ENCODE peak calls at places on chromosomes 1 and 21, in eight cellular contexts. T, F, J, S, V, K, Y and O are unnamed samples.

GRCh38 chr1:202680586-202681352 is 29.5 kb downstream of the SYT2 start:
- DNase-seq in T (no peak), F (no peak), K (no peak), V (no peak), J (no peak), Y (no peak), S (no peak), O (no peak)

GRCh38 chr21:20353351-20353750 is 644.9 kb upstream of the NCAM2 start:
- DNase-seq in F (no peak), V (no peak), K (no peak), T (no peak), S (no peak), Y (no peak), J (no peak), O (no peak)

GRCh38 chr1:6245086-6245868 is 1.3 kb downstream of the HES3 start:
- DNase-seq in K (peak), F (peak), Y (peak), S (peak), V (peak), J (peak), T (peak), O (peak)

GRCh38 chr1:73839922-73840321 is 358.1 kb downstream of the LRRIQ3 start:
- DNase-seq in J (no peak), T (peak), Y (no peak), V (no peak), K (no peak), S (peak), F (no peak), O (peak)

GRCh38 chr1:36330940-36331339 is 7.5 kb upstream of the EVA1B start:
- DNase-seq in V (no peak), S (no peak), Y (no peak), F (no peak), K (no peak), T (no peak), J (no peak), O (no peak)

GRCh38 chr1:88646852-88647645 is 37.0 kb upstream of the PKN2 start:
- DNase-seq in S (no peak), K (no peak), V (no peak), T (no peak), Y (no peak), F (no peak), J (no peak), O (peak)

GRCh38 chr1:174405219-174405618 is 42.5 kb upstream of the GPR52 start:
- DNase-seq in K (no peak), T (no peak), Y (no peak), J (no peak), F (no peak), V (no peak), S (no peak), O (no peak)

GRCh38 chr1:171257207-171258052 is 9.1 kb downstream of the FMO1 start:
- DNase-seq in T (peak), F (no peak), Y (peak), S (peak), J (peak), K (peak), V (peak), O (peak)

GRCh38 chr1:203512830-203513578 is 19.1 kb downstream of the OPTC start:
- DNase-seq in Y (peak), K (no peak), S (peak), F (peak), T (peak), J (peak), V (peak), O (peak)

GRCh38 chr1:55584521-55585401 is 369.6 kb upstream of the USP24 start:
- DNase-seq in F (no peak), Y (no peak), V (peak), S (peak), J (no peak), T (peak), K (peak), O (peak)

GRCh38 chr1:227532019-227532619 is 31.2 kb upstream of the ZNF678 start:
- DNase-seq in F (no peak), V (no peak), J (no peak), Y (no peak), T (no peak), K (no peak), S (no peak), O (no peak)

GRCh38 chr21:15051652-15052554 is 12.9 kb downstream of the NRIP1 start:
- DNase-seq in K (no peak), F (no peak), T (no peak), Y (no peak), V (no peak), S (peak), J (no peak), O (peak)

GRCh38 chr1:185400057-185400456 is 83.0 kb upstream of the IVNS1ABP start:
- DNase-seq in F (peak), Y (no peak), T (peak), K (no peak), S (peak), V (no peak), J (no peak), O (peak)

GRCh38 chr1:21175670-21176581 is 771 bp downstream of the EIF4G3 start:
- DNase-seq in F (no peak), S (peak), J (peak), Y (peak), V (no peak), K (peak), T (no peak), O (peak)

GRCh38 chr1:85374160-85374559 is 90.8 kb downstream of the DDAH1 start:
- DNase-seq in T (peak), F (peak), Y (no peak), K (no peak), S (peak), V (peak), J (no peak), O (peak)

GRCh38 chr21:43775795-43776430 is at the start of gene CSTB:
- DNase-seq in J (peak), S (peak), F (no peak), V (peak), Y (peak), T (peak), K (peak), O (peak)

GRCh38 chr1:167720965-167721616 is 691 bp upstream of the MPZL1 start:
- DNase-seq in Y (peak), V (peak), F (no peak), S (peak), T (peak), K (peak), J (no peak), O (peak)

GRCh38 chr1:55369474-55369873 is 154.3 kb upstream of the USP24 start:
- DNase-seq in K (no peak), S (peak), T (peak), V (peak), F (no peak), J (no peak), Y (no peak), O (peak)

GRCh38 chr1:46512135-46512791 is 22.6 kb downstream of the DMBX1 start:
- DNase-seq in J (no peak), S (no peak), T (no peak), Y (no peak), V (no peak), F (no peak), K (no peak), O (no peak)

GRCh38 chr1:46510998-46511365 is 21.3 kb downstream of the DMBX1 start:
- DNase-seq in S (no peak), F (no peak), K (no peak), Y (no peak), T (no peak), V (no peak), J (no peak), O (no peak)

GRCh38 chr1:46515576-46515975 is 25.9 kb downstream of the DMBX1 start:
- DNase-seq in K (no peak), V (no peak), J (no peak), Y (no peak), S (no peak), T (no peak), F (no peak), O (no peak)

GRCh38 chr1:46512792-46513190 is 23.2 kb downstream of the DMBX1 start:
- DNase-seq in Y (no peak), J (no peak), K (no peak), T (no peak), F (no peak), V (no peak), S (no peak), O (no peak)

DNA sequence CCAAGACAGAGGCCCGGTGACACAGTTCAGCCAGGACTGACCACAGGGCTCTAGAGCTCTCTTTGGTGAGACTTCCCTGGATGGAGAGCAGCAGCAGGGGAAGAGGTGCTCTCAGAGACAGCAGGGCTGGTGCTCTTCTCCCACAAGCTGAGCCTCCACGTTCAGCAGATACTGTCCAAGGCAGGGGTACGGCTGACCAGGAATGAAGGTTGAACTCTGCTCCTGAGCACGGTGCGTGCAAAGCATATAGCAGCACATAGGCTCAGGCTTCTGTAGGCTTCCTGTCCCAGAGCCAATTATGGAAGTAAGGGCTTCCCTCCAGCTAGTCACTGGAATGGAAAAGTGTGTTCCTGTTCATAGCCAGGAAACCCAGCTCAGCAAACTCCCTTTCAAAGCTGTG is 23.9 kb downstream of the DMBX1 start:
- DNase-seq in T (no peak), F (no peak), S (no peak), J (no peak), K (no peak), V (no peak), Y (no peak), O (no peak)
- H3K4me3 ChIP-seq in T (no peak), F (no peak), S (no peak), J (no peak), K (no peak), V (no peak), Y (no peak), O (no peak)

GRCh38 chr1:65056234-65056633 is 89.9 kb upstream of the JAK1 start:
- DNase-seq in T (no peak), F (no peak), Y (no peak), S (no peak), J (no peak), V (no peak), K (no peak), O (no peak)

GRCh38 chr1:65062339-65062738 is 85.7 kb upstream of the AK4 start:
- DNase-seq in J (no peak), Y (no peak), V (no peak), S (no peak), F (no peak), K (no peak), T (no peak), O (no peak)

GRCh38 chr1:65063025-65063424 is 85.0 kb upstream of the AK4 start:
- DNase-seq in T (no peak), S (no peak), K (no peak), V (no peak), F (no peak), Y (no peak), J (no peak), O (no peak)

GRCh38 chr1:65056866-65057265 is 90.5 kb upstream of the JAK1 start:
- DNase-seq in K (no peak), J (no peak), F (no peak), V (no peak), Y (no peak), S (no peak), T (no peak), O (no peak)

DNA sequence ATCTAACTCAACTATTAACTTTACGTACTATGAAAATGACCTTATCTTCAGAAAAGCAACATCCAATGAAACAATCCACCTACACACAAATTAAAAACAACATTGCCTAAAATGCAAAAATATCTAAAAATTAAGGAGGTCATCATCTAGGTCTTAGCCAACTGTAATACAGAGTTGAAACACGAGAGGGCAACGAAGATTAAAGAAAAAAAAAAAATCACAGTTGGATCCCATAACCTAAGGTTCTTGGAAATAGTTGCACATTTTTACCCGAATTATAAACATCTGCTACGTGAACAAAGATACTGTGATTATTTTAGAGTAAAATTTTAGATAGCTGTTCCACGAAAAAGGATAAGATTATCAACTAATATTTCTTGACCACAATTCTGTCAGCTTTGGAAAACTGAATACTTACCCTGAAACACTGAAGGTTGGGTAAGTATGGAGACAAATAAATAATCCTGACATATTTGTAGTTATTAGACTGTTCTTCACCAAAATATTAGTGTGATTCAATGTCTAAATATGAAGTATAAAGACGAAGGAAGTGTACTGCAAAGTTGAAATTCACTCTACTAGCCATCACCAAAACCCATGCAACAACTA is 88.0 kb upstream of the AK4 start:
- DNase-seq in S (peak), F (no peak), K (peak), T (peak), Y (no peak), V (peak), J (no peak), O (peak)
- TF ChIP-seq CTCF in S (peak), F (peak), K (peak), T (peak), Y (peak), V (peak), J (peak), O (peak)

GRCh38 chr1:44049839-44050238 is 18.6 kb upstream of the SLC6A9 start:
- DNase-seq in T (peak), K (no peak), S (peak), Y (peak), V (peak), F (peak), J (peak), O (peak)

GRCh38 chr1:44047131-44047530 is 15.9 kb upstream of the SLC6A9 start:
- DNase-seq in F (no peak), S (no peak), T (no peak), V (no peak), K (no peak), Y (no peak), J (no peak), O (peak)

GRCh38 chr1:44048816-44049215 is 17.6 kb upstream of the SLC6A9 start:
- DNase-seq in Y (peak), J (no peak), T (no peak), K (no peak), V (no peak), F (no peak), S (peak), O (peak)

GRCh38 chr1:44053394-44053793 is 22.1 kb upstream of the SLC6A9 start:
- DNase-seq in F (no peak), J (no peak), K (no peak), V (no peak), S (no peak), Y (peak), T (no peak), O (no peak)

GRCh38 chr1:44050261-44050660 is 19.0 kb upstream of the SLC6A9 start:
- DNase-seq in T (no peak), Y (peak), J (no peak), V (no peak), F (no peak), K (no peak), S (peak), O (peak)
- H3K4me3 ChIP-seq in T (no peak), Y (no peak), J (no peak), V (no peak), F (no peak), K (no peak), S (no peak), O (no peak)

GRCh38 chr1:234495231-234495990 is 16.4 kb upstream of the TARBP1 start:
- DNase-seq in V (peak), K (no peak), J (no peak), T (peak), F (peak), Y (no peak), S (peak), O (peak)
- TF ChIP-seq CTCF in V (no peak), K (no peak), J (no peak), T (no peak), F (no peak), Y (no peak), S (no peak), O (no peak)

GRCh38 chr1:32701421-32701911 is 1.1 kb downstream of the SYNC start:
- DNase-seq in J (no peak), V (no peak), K (no peak), Y (no peak), S (no peak), F (no peak), T (peak), O (no peak)
- H3K4me3 ChIP-seq in J (peak), V (peak), K (peak), Y (no peak), S (no peak), F (peak), T (peak), O (peak)

GRCh38 chr1:25430073-25430665 is 528 bp upstream of the MACO1 start:
- DNase-seq in Y (peak), V (peak), S (peak), K (peak), F (peak), J (peak), T (peak), O (peak)

GRCh38 chr1:25431495-25432363 is 1.0 kb downstream of the MACO1 start:
- DNase-seq in J (peak), F (no peak), K (no peak), T (peak), V (no peak), S (no peak), Y (peak), O (no peak)

GRCh38 chr1:25432364-25432719 is 1.6 kb downstream of the MACO1 start:
- DNase-seq in V (no peak), K (no peak), J (no peak), S (no peak), T (no peak), F (no peak), Y (no peak), O (no peak)

GRCh38 chr1:25432749-25433388 is 2.2 kb downstream of the MACO1 start:
- DNase-seq in J (no peak), Y (no peak), T (no peak), V (no peak), K (no peak), F (no peak), S (no peak), O (no peak)

GRCh38 chr1:25430666-25431494 is at the start of gene MACO1:
- DNase-seq in Y (peak), T (peak), V (peak), K (peak), J (peak), S (peak), F (peak), O (peak)
- TF ChIP-seq CTCF in Y (no peak), T (no peak), V (no peak), K (no peak), J (no peak), S (no peak), F (no peak), O (no peak)

GRCh38 chr1:109712321-109712864 is 342 bp downstream of the GSTM5 start:
- DNase-seq in S (no peak), T (no peak), K (peak), F (no peak), J (no peak), V (no peak), Y (no peak), O (no peak)
- H3K4me3 ChIP-seq in S (no peak), T (peak), K (no peak), F (peak), J (peak), V (peak), Y (no peak), O (no peak)

GRCh38 chr21:30257773-30258172 is 25.0 kb downstream of the KRTAP24-1 start:
- DNase-seq in T (peak), V (no peak), F (no peak), K (peak), S (peak), J (no peak), Y (no peak), O (peak)
- TF ChIP-seq CTCF in T (peak), V (peak), F (no peak), K (peak), S (peak), J (no peak), Y (peak), O (peak)

GRCh38 chr1:213979751-213980605 is 7.8 kb upstream of the PROX1 start:
- DNase-seq in J (no peak), Y (no peak), T (no peak), F (no peak), K (no peak), S (no peak), V (no peak), O (no peak)
- H3K4me3 ChIP-seq in J (no peak), Y (no peak), T (no peak), F (no peak), K (no peak), S (no peak), V (no peak), O (no peak)

GRCh38 chr1:207751790-207752455 is at the start of gene CD46:
- DNase-seq in V (peak), T (peak), S (peak), K (peak), Y (peak), F (peak), J (peak), O (peak)
- TF ChIP-seq CTCF in V (no peak), T (no peak), S (no peak), K (no peak), Y (no peak), F (no peak), J (no peak), O (no peak)